ENCODE peak calls at places on chromosomes 4 and X, in six cellular contexts. W is mammary epithelial cell, X is IMR-90, P is A549, Y is PC-9, A is PC-3. Q is an unnamed sample.

GRCh38 chr4:143399113-143399949 is 62.7 kb downstream of the GAB1 start:
- DNase-seq in W (peak; percentile 17), X (peak; percentile 21), P (peak; percentile 25), Y (no peak), A (peak; percentile 75), Q (no peak)

GRCh38 chr4:15895517-15895916 is 43.0 kb downstream of the FGFBP1 start:
- DNase-seq in W (no peak), X (no peak), P (no peak), Y (no peak), A (no peak), Q (no peak)

GRCh38 chr4:92483341-92483740 is 179.6 kb downstream of the GRID2 start:
- DNase-seq in W (no peak), X (no peak), P (no peak), Y (no peak), A (peak; percentile 15), Q (no peak)

GRCh38 chr4:160283081-160283480 is 1180.2 kb downstream of the RAPGEF2 start:
- DNase-seq in W (no peak), X (no peak), P (no peak), Y (no peak), A (no peak), Q (no peak)

GRCh38 chrX:12951590-12951965 is 23.3 kb upstream of the TMSB4X start:
- DNase-seq in W (no peak), X (no peak), P (no peak), Y (no peak), A (no peak), Q (no peak)

GRCh38 chrX:72573158-72573511 is 492 bp upstream of the HDAC8 start:
- DNase-seq in W (no peak), X (no peak), P (no peak), Y (no peak), A (no peak), Q (no peak)

GRCh38 chr4:13584481-13584880 is 40.2 kb upstream of the NKX3-2 start:
- DNase-seq in W (no peak), X (no peak), P (no peak), Y (no peak), A (peak; percentile 36), Q (no peak)

GRCh38 chr4:15479089-15479912 is 9.6 kb downstream of the CC2D2A start:
- DNase-seq in W (peak; percentile 76), X (peak; percentile 89), P (peak; percentile 84), Y (peak; percentile 35), A (peak; percentile 81), Q (peak; percentile 19)

GRCh38 chr4:4837921-4838601 is 21.4 kb upstream of the MSX1 start:
- DNase-seq in W (peak; percentile 6), X (peak; percentile 17), P (no peak), Y (no peak), A (peak; percentile 26), Q (no peak)

GRCh38 chr4:47270226-47270888 is 193.1 kb downstream of the COMMD8 start:
- DNase-seq in W (no peak), X (peak; percentile 3), P (no peak), Y (no peak), A (no peak), Q (no peak)

GRCh38 chrX:108699368-108699767 is 37.0 kb downstream of the IRS4 start:
- DNase-seq in W (peak; percentile 19), X (peak; percentile 14), P (peak; percentile 36), Y (no peak), A (peak; percentile 66), Q (peak; percentile 4)

GRCh38 chr4:17708992-17709759 is 72.2 kb downstream of the FAM184B start:
- DNase-seq in W (no peak), X (no peak), P (no peak), Y (no peak), A (no peak), Q (no peak)

GRCh38 chr4:101421393-101421792 is 74.1 kb upstream of the PPP3CA start:
- DNase-seq in W (no peak), X (peak; percentile 1), P (no peak), Y (no peak), A (no peak), Q (no peak)

GRCh38 chr4:6740347-6740746 is 24.4 kb downstream of the BLOC1S4 start:
- DNase-seq in W (no peak), X (no peak), P (no peak), Y (no peak), A (no peak), Q (no peak)

GRCh38 chrX:50638123-50638522 is 167.5 kb upstream of the DGKK start:
- DNase-seq in W (no peak), X (no peak), P (no peak), Y (no peak), A (no peak), Q (no peak)

GRCh38 chr4:32562010-32562409 is 1841.8 kb downstream of the PCDH7 start:
- DNase-seq in W (no peak), X (no peak), P (no peak), Y (no peak), A (no peak), Q (no peak)

GRCh38 chrX:15854080-15854655 is 445 bp downstream of the AP1S2 start:
- DNase-seq in W (peak; percentile 24), X (no peak), P (peak; percentile 39), Y (peak; percentile 53), A (peak; percentile 22), Q (no peak)

GRCh38 chr4:121011780-121012340 is 60.5 kb downstream of the NDNF start:
- DNase-seq in W (no peak), X (no peak), P (no peak), Y (no peak), A (no peak), Q (no peak)

GRCh38 chrX:63761639-63762038 is 23.4 kb downstream of the ARHGEF9 start:
- DNase-seq in W (no peak), X (no peak), P (no peak), Y (no peak), A (no peak), Q (no peak)

GRCh38 chr4:113838421-113838820 is 76.9 kb upstream of the CAMK2D start:
- DNase-seq in W (no peak), X (no peak), P (no peak), Y (no peak), A (no peak), Q (no peak)

GRCh38 chr4:150682126-150682525 is 100.2 kb downstream of the MAB21L2 start:
- DNase-seq in W (no peak), X (no peak), P (no peak), Y (no peak), A (no peak), Q (no peak)

GRCh38 chr4:187606581-187606980 is 389.0 kb upstream of the ZFP42 start:
- DNase-seq in W (peak; percentile 57), X (peak; percentile 69), P (peak; percentile 54), Y (no peak), A (peak; percentile 64), Q (peak; percentile 38)

GRCh38 chr4:141124224-141124623 is 9.0 kb downstream of the RNF150 start:
- DNase-seq in W (no peak), X (no peak), P (no peak), Y (no peak), A (no peak), Q (no peak)

GRCh38 chr4:141130947-141131545 is 2.2 kb downstream of the RNF150 start:
- DNase-seq in W (no peak), X (no peak), P (no peak), Y (no peak), A (no peak), Q (no peak)

GRCh38 chr4:141131738-141132688 is 1.3 kb downstream of the RNF150 start:
- DNase-seq in W (peak; percentile 3), X (peak; percentile 20), P (no peak), Y (no peak), A (no peak), Q (no peak)

GRCh38 chr4:141126769-141127168 is 6.5 kb downstream of the RNF150 start:
- DNase-seq in W (no peak), X (peak; percentile 65), P (no peak), Y (no peak), A (no peak), Q (no peak)

DNA sequence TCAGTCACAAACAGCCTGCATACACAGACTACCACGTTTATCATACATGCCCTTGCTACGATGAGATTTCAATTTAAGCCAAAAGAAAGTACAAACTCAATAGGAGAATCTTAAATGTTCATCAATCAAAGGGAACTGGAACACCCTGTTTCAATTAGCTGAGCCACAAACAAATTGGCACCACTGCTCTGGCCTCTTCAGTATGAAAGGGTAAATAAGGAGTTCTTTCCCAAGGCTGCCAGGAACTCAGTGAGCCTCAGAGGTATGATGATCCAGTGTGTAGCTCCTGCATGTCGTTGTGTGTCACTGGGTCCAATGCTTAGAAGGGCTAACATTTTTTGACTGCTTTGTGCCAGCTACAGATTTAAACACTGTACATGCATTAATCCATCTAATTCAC is 5.4 kb downstream of the RNF150 start:
- DNase-seq in W (no peak), X (no peak), P (no peak), Y (no peak), A (no peak), Q (no peak)
- H3K4me2 ChIP-seq in W (no peak overlapping the region), X (no peak overlapping the region), P (no peak overlapping the region), Y (no peak overlapping the region), A (no peak overlapping the region), Q (no peak overlapping the region)

DNA sequence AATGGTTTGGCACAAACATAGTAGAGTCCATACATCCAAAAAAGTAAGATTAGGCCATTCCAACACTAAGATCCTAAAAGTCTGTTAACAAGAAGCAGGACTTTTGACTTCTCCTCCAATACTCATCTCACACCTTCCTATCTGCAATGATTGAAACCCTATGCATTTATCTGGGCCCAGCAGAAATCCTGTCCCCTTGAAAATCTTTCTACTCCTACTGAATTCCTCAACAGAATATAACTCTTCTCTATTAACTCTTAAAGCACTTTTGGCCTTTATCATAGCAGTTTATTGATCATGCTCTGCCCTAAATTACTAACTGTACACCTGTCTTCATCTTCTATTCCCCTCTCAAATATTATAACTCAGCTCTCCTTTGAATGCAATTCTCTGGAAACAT is 4.6 kb downstream of the G3BP2 start:
- DNase-seq in W (no peak), X (no peak), P (no peak), Y (no peak), A (no peak), Q (no peak)
- H3K4me2 ChIP-seq in W (peak overlapping the region; percentile 8), X (no peak overlapping the region), P (no peak overlapping the region), Y (no peak overlapping the region), A (no peak overlapping the region), Q (peak overlapping the region; percentile 37)

DNA sequence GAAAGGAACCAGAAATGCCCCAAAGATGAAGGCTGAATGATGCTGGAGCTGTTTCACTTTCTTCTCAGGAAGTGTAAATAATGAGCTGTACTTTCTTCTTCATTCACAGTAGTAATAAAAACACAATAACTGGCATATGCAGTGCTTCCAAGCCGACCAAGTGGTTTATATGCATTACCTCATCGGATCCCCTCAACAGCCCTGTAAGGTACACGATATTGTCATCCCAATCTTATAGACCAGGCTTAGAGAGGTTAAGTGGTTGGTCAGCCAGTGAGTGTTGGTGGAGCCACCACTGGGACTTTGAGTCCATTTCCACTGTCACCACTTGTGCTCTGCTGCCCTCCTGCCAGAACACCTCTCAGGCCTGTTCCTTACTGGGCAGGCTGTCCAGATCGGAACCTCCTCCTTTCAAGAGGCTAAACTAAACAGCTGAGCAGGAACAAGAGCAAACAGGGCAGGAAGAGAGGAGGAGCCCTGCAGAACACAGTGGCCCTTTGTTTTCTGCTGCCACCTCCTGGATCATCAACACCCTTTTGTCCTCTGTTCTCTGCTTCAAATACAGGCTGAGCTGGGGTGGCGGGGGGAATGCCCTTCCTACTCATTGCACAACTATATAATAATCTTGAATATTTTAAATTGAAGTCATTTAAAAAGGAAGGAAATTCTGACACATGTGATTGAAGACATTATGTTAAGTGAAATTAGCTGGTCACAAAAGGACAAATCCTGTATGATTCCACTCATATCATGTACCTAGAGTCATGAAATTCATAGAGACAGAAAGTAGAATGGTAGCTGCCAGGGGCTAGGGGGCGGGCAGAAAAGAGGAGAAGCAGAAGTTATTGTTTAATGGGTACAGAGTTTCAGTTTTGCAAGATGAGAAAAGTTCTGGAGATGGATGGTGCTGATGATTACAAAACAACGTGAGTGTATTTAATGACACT is 112.5 kb upstream of the ATP6AP2 start:
- DNase-seq in W (peak; percentile 69), X (peak; percentile 5), P (peak; percentile 66), Y (peak; percentile 2), A (peak; percentile 35), Q (no peak)
- H3K4me2 ChIP-seq in W (peak overlapping the region; percentile 15), X (no peak overlapping the region), P (peak overlapping the region; percentile 52), Y (no peak overlapping the region), A (peak overlapping the region; percentile 31), Q (no peak overlapping the region)

GRCh38 chrX:129732857-129733256 is 5.9 kb upstream of the XPNPEP2 start:
- DNase-seq in W (no peak), X (no peak), P (no peak), Y (no peak), A (no peak), Q (no peak)
- H3K4me2 ChIP-seq in W (no peak overlapping the region), X (no peak overlapping the region), P (no peak overlapping the region), Y (no peak overlapping the region), A (no peak overlapping the region), Q (no peak overlapping the region)